ENCODE peak calls at places on chromosome 5, in six cellular contexts. Y, D, C, G, N and B are unnamed samples.

GRCh38 chr5:142841511-142842255 is 71.5 kb downstream of the ARHGAP26 start:
- DNase-seq in Y (peak), D (no peak), C (no peak), G (no peak), N (no peak), B (peak)

GRCh38 chr5:72015103-72015548 is 92.1 kb upstream of the MAP1B start:
- DNase-seq in Y (no peak), D (no peak), C (peak), G (peak), N (peak), B (no peak)

GRCh38 chr5:135213466-135214239 is 179.6 kb upstream of the PITX1 start:
- DNase-seq in Y (peak), D (no peak), C (no peak), G (no peak), N (no peak), B (peak)

GRCh38 chr5:145996135-145996534 is 59.8 kb downstream of the SH3RF2 start:
- DNase-seq in Y (no peak), D (no peak), C (no peak), G (no peak), N (no peak), B (no peak)

GRCh38 chr5:135221187-135221473 is 177.9 kb downstream of the MACROH2A1 start:
- DNase-seq in Y (peak), D (no peak), C (no peak), G (no peak), N (no peak), B (no peak)

GRCh38 chr5:141806626-141807025 is 71.6 kb downstream of the PCDH1 start:
- DNase-seq in Y (no peak), D (no peak), C (no peak), G (no peak), N (no peak), B (no peak)

GRCh38 chr5:171462136-171462927 is 42.9 kb downstream of the FGF18 start:
- DNase-seq in Y (no peak), D (no peak), C (no peak), G (no peak), N (no peak), B (no peak)

GRCh38 chr5:75434107-75434506 is 77.3 kb downstream of the CERT1 start:
- DNase-seq in Y (no peak), D (no peak), C (no peak), G (no peak), N (no peak), B (no peak)

GRCh38 chr5:28574616-28575015 is 1536.2 kb upstream of the CDH9 start:
- DNase-seq in Y (no peak), D (no peak), C (no peak), G (no peak), N (no peak), B (no peak)

GRCh38 chr5:132641241-132641723 is 16.7 kb upstream of the IL13 start:
- DNase-seq in Y (no peak), D (no peak), C (no peak), G (no peak), N (no peak), B (no peak)

GRCh38 chr5:125583291-125583690 is 836.9 kb upstream of the ZNF608 start:
- DNase-seq in Y (no peak), D (no peak), C (no peak), G (no peak), N (no peak), B (no peak)

GRCh38 chr5:34660444-34660843 is 4.3 kb downstream of the RAI14 start:
- DNase-seq in Y (no peak), D (no peak), C (no peak), G (no peak), N (peak), B (no peak)

GRCh38 chr5:67043789-67044511 is 152.6 kb downstream of the CD180 start:
- DNase-seq in Y (no peak), D (no peak), C (no peak), G (no peak), N (no peak), B (no peak)

GRCh38 chr5:132301341-132302274 is 7.4 kb downstream of the SLC22A4 start:
- DNase-seq in Y (no peak), D (no peak), C (no peak), G (no peak), N (no peak), B (no peak)

GRCh38 chr5:169781452-169782345 is 144.6 kb downstream of the DOCK2 start:
- DNase-seq in Y (no peak), D (no peak), C (peak), G (no peak), N (no peak), B (no peak)

GRCh38 chr5:142779163-142779562 is 9.0 kb downstream of the ARHGAP26 start:
- DNase-seq in Y (no peak), D (no peak), C (no peak), G (no peak), N (no peak), B (no peak)

GRCh38 chr5:119267958-119268386 is 87.8 kb upstream of the TNFAIP8 start:
- DNase-seq in Y (peak), D (peak), C (peak), G (peak), N (peak), B (peak)
- H3K27ac ChIP-seq in Y (peak), D (peak), C (peak), G (peak), N (peak), B (peak)

GRCh38 chr5:178730940-178731265 is 444 bp upstream of the ZNF354A start:
- DNase-seq in Y (no peak), D (no peak), C (no peak), G (no peak), N (no peak), B (no peak)
- H3K4me3 ChIP-seq in Y (peak), D (peak), C (no peak), G (peak), N (peak), B (peak)

DNA sequence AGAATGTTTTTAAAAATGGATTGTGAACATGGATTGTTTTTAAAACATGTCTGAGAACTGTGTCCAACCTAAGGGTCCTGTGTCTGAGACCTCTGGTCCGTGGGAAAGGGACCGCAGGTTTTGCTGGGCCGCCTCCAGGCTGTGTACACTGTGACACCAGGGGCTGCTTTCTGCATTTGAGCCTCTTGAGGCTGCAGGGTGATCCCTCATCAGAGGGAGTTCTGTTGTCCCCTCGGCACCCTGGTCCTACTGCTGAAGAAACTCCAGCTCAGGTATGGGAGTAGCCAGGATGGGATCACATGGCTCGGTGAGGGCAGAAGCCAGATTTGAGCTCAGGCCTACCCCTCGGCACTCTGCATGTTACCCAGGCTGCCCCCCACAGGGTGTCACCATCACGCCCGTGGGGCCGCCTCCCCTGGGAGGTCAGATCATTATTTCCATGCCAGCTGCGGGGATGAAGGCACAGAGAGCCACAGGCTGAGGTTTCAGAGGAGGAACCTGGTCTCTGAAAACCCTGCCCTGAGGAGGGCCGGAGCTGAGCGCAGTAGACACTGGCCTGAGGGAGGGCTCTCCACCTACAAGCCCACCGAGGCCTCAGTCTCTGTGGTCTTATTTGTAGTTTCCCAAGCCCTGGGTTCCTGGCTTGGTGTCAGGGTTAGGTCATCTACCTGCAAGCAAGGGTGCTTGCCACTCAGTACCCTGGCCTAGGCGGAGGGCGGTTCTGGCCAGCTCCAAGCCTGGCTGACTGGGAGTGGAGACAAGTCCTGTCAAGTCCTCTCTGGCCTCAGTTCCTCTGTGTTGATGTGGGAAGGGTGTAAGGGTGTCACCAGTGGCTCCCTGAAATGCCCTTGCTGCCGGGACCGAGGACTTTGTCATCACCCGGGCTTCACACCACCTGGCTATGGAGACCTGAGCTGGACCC is 2.8 kb downstream of the PRR7 start:
- DNase-seq in Y (no peak), D (no peak), C (no peak), G (no peak), N (no peak), B (no peak)
- H3K27ac ChIP-seq in Y (no peak), D (no peak), C (no peak), G (peak), N (no peak), B (no peak)

GRCh38 chr5:1506242-1507015 is 17.3 kb downstream of the LPCAT1 start:
- DNase-seq in Y (no peak), D (no peak), C (no peak), G (no peak), N (no peak), B (no peak)

GRCh38 chr5:1507961-1508678 is 15.6 kb downstream of the LPCAT1 start:
- DNase-seq in Y (peak), D (no peak), C (no peak), G (no peak), N (no peak), B (no peak)

GRCh38 chr5:1508679-1509290 is 15.0 kb downstream of the LPCAT1 start:
- DNase-seq in Y (peak), D (no peak), C (no peak), G (no peak), N (no peak), B (peak)

GRCh38 chr5:1507016-1507375 is 16.8 kb downstream of the LPCAT1 start:
- DNase-seq in Y (no peak), D (no peak), C (no peak), G (no peak), N (no peak), B (no peak)

DNA sequence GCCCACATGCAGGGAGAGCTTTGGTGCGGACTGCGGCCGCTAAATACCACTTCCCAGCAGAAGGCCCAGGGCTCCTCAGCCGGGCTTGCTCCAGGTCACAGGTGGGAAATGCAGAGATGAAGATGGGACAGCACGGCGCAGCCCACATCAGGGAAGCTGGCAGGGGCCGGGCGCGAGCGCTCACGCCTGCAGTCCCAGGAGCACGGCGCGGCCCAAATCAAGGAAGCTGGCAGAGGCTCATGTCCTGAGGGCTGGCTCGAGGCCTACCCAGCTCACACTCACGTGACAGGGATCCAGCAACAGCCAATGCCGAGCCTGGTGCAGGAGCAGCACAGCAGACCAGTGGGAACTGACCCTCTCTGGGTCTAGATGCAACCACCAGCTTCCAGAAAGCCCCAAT is 16.3 kb downstream of the LPCAT1 start:
- DNase-seq in Y (peak), D (no peak), C (no peak), G (no peak), N (no peak), B (no peak)
- H3K4me3 ChIP-seq in Y (no peak), D (no peak), C (no peak), G (no peak), N (no peak), B (no peak)

DNA sequence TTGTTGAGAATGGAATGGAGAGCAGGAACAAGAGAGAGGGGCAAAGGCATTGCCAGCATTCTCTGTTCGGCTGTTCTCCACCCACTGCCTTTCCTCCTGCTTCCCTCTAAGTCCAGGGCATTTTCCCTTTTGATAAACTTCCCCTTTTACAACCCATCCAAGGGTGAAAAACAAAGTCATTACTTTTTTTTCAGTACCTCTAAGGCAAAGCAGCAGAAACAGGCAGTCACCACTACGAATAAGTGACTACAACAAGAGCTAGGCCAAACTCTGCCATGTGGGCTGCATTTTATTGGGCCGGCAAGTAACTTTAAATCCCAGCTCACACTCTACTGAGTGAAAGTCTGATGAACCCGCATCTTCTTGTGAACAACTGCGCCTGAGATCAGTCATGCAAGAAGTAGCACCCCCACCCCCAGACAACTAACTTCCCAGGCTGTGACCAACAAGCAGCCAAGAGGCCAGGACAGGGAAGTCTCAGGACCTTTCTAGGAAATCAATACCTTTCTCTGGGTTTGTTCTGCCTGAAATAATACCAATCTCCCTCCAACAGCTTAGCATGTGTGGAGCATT is 13.1 kb downstream of the IL7R start:
- DNase-seq in Y (no peak), D (no peak), C (no peak), G (no peak), N (no peak), B (no peak)
- H3K27ac ChIP-seq in Y (no peak), D (peak), C (no peak), G (no peak), N (no peak), B (no peak)

GRCh38 chr5:38596997-38597396 is 40.6 kb upstream of the LIFR start:
- DNase-seq in Y (no peak), D (no peak), C (no peak), G (no peak), N (no peak), B (no peak)

GRCh38 chr5:38591450-38591849 is 35.0 kb upstream of the LIFR start:
- DNase-seq in Y (no peak), D (no peak), C (no peak), G (no peak), N (no peak), B (no peak)

GRCh38 chr5:38595149-38595725 is 38.8 kb upstream of the LIFR start:
- DNase-seq in Y (no peak), D (no peak), C (no peak), G (no peak), N (peak), B (no peak)

GRCh38 chr5:38590846-38591245 is 34.4 kb upstream of the LIFR start:
- DNase-seq in Y (no peak), D (no peak), C (no peak), G (no peak), N (no peak), B (no peak)

DNA sequence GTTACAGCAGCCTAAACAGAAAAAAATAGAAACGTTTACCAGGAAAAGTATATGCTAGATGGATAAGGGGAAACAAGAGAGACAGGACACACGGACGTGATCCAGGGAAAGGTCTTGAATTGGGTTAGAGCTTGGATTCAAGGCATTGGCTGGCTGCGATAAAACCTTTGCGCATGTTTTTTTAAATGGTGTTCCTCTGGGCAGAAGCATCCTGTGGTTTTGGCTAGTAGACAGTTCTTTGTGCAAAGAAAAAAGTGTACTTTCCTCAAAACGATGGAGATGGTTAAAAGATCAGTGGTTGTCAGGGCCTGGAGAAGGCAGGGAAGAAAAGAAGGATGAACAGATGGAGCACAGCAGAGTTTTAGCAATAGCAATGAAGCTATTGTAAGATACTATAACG is 37.5 kb upstream of the LIFR start:
- DNase-seq in Y (no peak), D (no peak), C (no peak), G (no peak), N (no peak), B (no peak)
- H3K4me3 ChIP-seq in Y (no peak), D (no peak), C (no peak), G (no peak), N (no peak), B (no peak)

GRCh38 chr5:116754556-116754955 is 179.9 kb upstream of the SEMA6A start:
- DNase-seq in Y (no peak), D (no peak), C (no peak), G (no peak), N (no peak), B (no peak)
- H3K27ac ChIP-seq in Y (no peak), D (no peak), C (no peak), G (no peak), N (no peak), B (no peak)

GRCh38 chr5:151578326-151579025 is 12.7 kb downstream of the FAT2 start:
- DNase-seq in Y (no peak), D (no peak), C (no peak), G (no peak), N (no peak), B (no peak)

GRCh38 chr5:151580239-151580638 is 10.9 kb downstream of the FAT2 start:
- DNase-seq in Y (no peak), D (no peak), C (no peak), G (no peak), N (no peak), B (no peak)

GRCh38 chr5:151574597-151574996 is 16.5 kb downstream of the FAT2 start:
- DNase-seq in Y (no peak), D (no peak), C (no peak), G (no peak), N (no peak), B (no peak)

GRCh38 chr5:151580858-151581257 is 10.3 kb downstream of the FAT2 start:
- DNase-seq in Y (no peak), D (no peak), C (no peak), G (no peak), N (no peak), B (no peak)

DNA sequence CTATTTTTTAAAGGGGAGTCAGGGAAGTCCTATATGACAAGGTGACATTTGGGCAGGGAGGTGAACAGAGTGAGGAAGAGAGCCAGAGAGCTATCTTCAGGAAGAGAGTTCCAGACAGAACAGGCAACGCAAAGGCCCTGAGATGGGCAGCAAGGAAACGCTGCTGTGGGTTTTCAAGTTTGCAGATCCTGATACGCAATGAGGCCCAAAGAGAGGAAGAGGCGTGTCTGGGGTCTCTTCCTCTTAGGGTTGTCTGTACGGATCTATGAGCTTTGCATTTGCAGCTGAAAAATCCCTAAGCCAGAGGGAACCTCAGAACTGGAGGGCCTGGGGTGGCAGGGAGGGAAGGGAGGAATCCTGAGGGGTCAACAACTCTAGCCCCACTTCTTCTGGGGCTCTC is 13.6 kb downstream of the FAT2 start:
- DNase-seq in Y (no peak), D (no peak), C (no peak), G (no peak), N (no peak), B (no peak)
- H3K4me3 ChIP-seq in Y (no peak), D (no peak), C (no peak), G (no peak), N (no peak), B (no peak)